ENCODE peak calls at places on chromosomes 2 and 18, in five cellular contexts. One of them, this sample, is unnamed.

GRCh38 chr2:675051-675450 is 2.2 kb downstream of the TMEM18 start:
- DNase-seq in RPMI7951: no peak
- DNase-seq in stromal cell of bone marrow: no peak
- DNase-seq in T follicular helper cell: no peak
- DNase-seq in non-pigmented ciliary epithelial cell: no peak
- DNase-seq in this sample: no peak

GRCh38 chr2:240672076-240672700 is 10.5 kb downstream of the AQP12B start:
- DNase-seq in RPMI7951: no peak
- DNase-seq in stromal cell of bone marrow: no peak
- DNase-seq in T follicular helper cell: no peak
- DNase-seq in non-pigmented ciliary epithelial cell: no peak
- DNase-seq in this sample: no peak

GRCh38 chr2:172119089-172119488 is 16.4 kb upstream of the DLX2 start:
- DNase-seq in RPMI7951: peak
- DNase-seq in stromal cell of bone marrow: no peak
- DNase-seq in T follicular helper cell: no peak
- DNase-seq in non-pigmented ciliary epithelial cell: no peak
- DNase-seq in this sample: no peak

GRCh38 chr18:63185979-63186378 is 133.6 kb downstream of the BCL2 start:
- DNase-seq in RPMI7951: no peak
- DNase-seq in stromal cell of bone marrow: no peak
- DNase-seq in T follicular helper cell: no peak
- DNase-seq in non-pigmented ciliary epithelial cell: no peak
- DNase-seq in this sample: no peak

GRCh38 chr2:168211664-168212163 is 35.7 kb downstream of the STK39 start:
- DNase-seq in RPMI7951: no peak
- DNase-seq in stromal cell of bone marrow: no peak
- DNase-seq in T follicular helper cell: no peak
- DNase-seq in non-pigmented ciliary epithelial cell: no peak
- DNase-seq in this sample: no peak

GRCh38 chr2:230794472-230794871 is 70.3 kb upstream of the ITM2C start:
- DNase-seq in RPMI7951: no peak
- DNase-seq in stromal cell of bone marrow: no peak
- DNase-seq in T follicular helper cell: peak
- DNase-seq in non-pigmented ciliary epithelial cell: no peak
- DNase-seq in this sample: no peak

GRCh38 chr2:210792000-210792399 is 235.6 kb downstream of the CPS1 start:
- DNase-seq in RPMI7951: no peak
- DNase-seq in stromal cell of bone marrow: no peak
- DNase-seq in T follicular helper cell: no peak
- DNase-seq in non-pigmented ciliary epithelial cell: no peak
- DNase-seq in this sample: no peak

GRCh38 chr2:120289221-120289906 is 36.7 kb downstream of the RALB start:
- DNase-seq in RPMI7951: no peak
- DNase-seq in stromal cell of bone marrow: peak
- DNase-seq in T follicular helper cell: no peak
- DNase-seq in non-pigmented ciliary epithelial cell: no peak
- DNase-seq in this sample: no peak

GRCh38 chr2:168336786-168337388 is 89.5 kb upstream of the STK39 start:
- DNase-seq in RPMI7951: no peak
- DNase-seq in stromal cell of bone marrow: no peak
- DNase-seq in T follicular helper cell: peak
- DNase-seq in non-pigmented ciliary epithelial cell: no peak
- DNase-seq in this sample: peak

GRCh38 chr2:240467659-240468299 is 32.3 kb downstream of the GPC1 start:
- DNase-seq in RPMI7951: no peak
- DNase-seq in stromal cell of bone marrow: no peak
- DNase-seq in T follicular helper cell: no peak
- DNase-seq in non-pigmented ciliary epithelial cell: no peak
- DNase-seq in this sample: no peak

GRCh38 chr18:36503477-36503876 is 206.0 kb downstream of the FHOD3 start:
- DNase-seq in RPMI7951: no peak
- DNase-seq in stromal cell of bone marrow: no peak
- DNase-seq in T follicular helper cell: no peak
- DNase-seq in non-pigmented ciliary epithelial cell: no peak
- DNase-seq in this sample: no peak

GRCh38 chr2:160270571-160271113 is 70.6 kb upstream of the ITGB6 start:
- DNase-seq in RPMI7951: peak
- DNase-seq in stromal cell of bone marrow: no peak
- DNase-seq in T follicular helper cell: no peak
- DNase-seq in non-pigmented ciliary epithelial cell: no peak
- DNase-seq in this sample: no peak

GRCh38 chr2:1817256-1818127 is 73.2 kb upstream of the PXDN start:
- DNase-seq in RPMI7951: peak
- DNase-seq in stromal cell of bone marrow: peak
- DNase-seq in T follicular helper cell: peak
- DNase-seq in non-pigmented ciliary epithelial cell: peak
- DNase-seq in this sample: peak

GRCh38 chr2:240271716-240272341 is 131.4 kb upstream of the OTOS start:
- DNase-seq in RPMI7951: no peak
- DNase-seq in stromal cell of bone marrow: no peak
- DNase-seq in T follicular helper cell: no peak
- DNase-seq in non-pigmented ciliary epithelial cell: no peak
- DNase-seq in this sample: no peak

GRCh38 chr2:128984855-128985254 is 666.2 kb upstream of the HS6ST1 start:
- DNase-seq in RPMI7951: no peak
- DNase-seq in stromal cell of bone marrow: no peak
- DNase-seq in T follicular helper cell: no peak
- DNase-seq in non-pigmented ciliary epithelial cell: no peak
- DNase-seq in this sample: no peak

GRCh38 chr2:228401065-228401912 is 219.8 kb upstream of the SPHKAP start:
- DNase-seq in RPMI7951: no peak
- DNase-seq in stromal cell of bone marrow: no peak
- DNase-seq in T follicular helper cell: no peak
- DNase-seq in non-pigmented ciliary epithelial cell: no peak
- DNase-seq in this sample: peak

GRCh38 chr2:174035981-174036742 is 71.0 kb upstream of the SP3 start:
- DNase-seq in RPMI7951: peak
- DNase-seq in stromal cell of bone marrow: no peak
- DNase-seq in T follicular helper cell: no peak
- DNase-seq in non-pigmented ciliary epithelial cell: no peak
- DNase-seq in this sample: no peak